ENCODE peak calls at places on chromosome 12, in eight cellular contexts. One of them, this sample, is unnamed.

GRCh38 chr12:116194935-116195431 is 82.5 kb downstream of the MED13L start:
- DNase-seq in astrocyte: no peak
- DNase-seq in HepG2: no peak
- DNase-seq in neural progenitor cell: no peak
- DNase-seq in K562: no peak
- DNase-seq in PC-9: no peak
- DNase-seq in GM23338: no peak
- DNase-seq in fibroblast of lung: no peak
- DNase-seq in this sample: no peak

GRCh38 chr12:114396153-114396868 is 9.6 kb downstream of the TBX5 start:
- DNase-seq in astrocyte: no peak
- DNase-seq in GM23338: peak; percentile 39
- DNase-seq in neural progenitor cell: peak; percentile 84
- DNase-seq in HepG2: no peak
- DNase-seq in fibroblast of lung: peak; percentile 66
- DNase-seq in K562: no peak
- DNase-seq in PC-9: no peak
- DNase-seq in this sample: no peak

GRCh38 chr12:57248934-57249742 is 1.8 kb downstream of the STAC3 start:
- DNase-seq in fibroblast of lung: no peak
- DNase-seq in K562: peak; percentile 71
- DNase-seq in neural progenitor cell: no peak
- DNase-seq in PC-9: no peak
- DNase-seq in GM23338: peak; percentile 34
- DNase-seq in astrocyte: no peak
- DNase-seq in HepG2: no peak
- DNase-seq in this sample: no peak

GRCh38 chr12:123389560-123390351 is 5.8 kb downstream of the KMT5A start:
- DNase-seq in HepG2: peak; percentile 45
- DNase-seq in GM23338: peak; percentile 74
- DNase-seq in fibroblast of lung: no peak
- DNase-seq in astrocyte: no peak
- DNase-seq in K562: peak; percentile 70
- DNase-seq in PC-9: peak; percentile 53
- DNase-seq in neural progenitor cell: peak; percentile 66
- DNase-seq in this sample: peak; percentile 72

GRCh38 chr12:124482901-124483799 is 84.3 kb downstream of the NCOR2 start:
- DNase-seq in astrocyte: no peak
- DNase-seq in PC-9: no peak
- DNase-seq in GM23338: no peak
- DNase-seq in neural progenitor cell: no peak
- DNase-seq in HepG2: no peak
- DNase-seq in fibroblast of lung: no peak
- DNase-seq in K562: no peak
- DNase-seq in this sample: no peak

GRCh38 chr12:93714382-93714781 is 37.2 kb downstream of the CRADD start:
- DNase-seq in GM23338: peak; percentile 29
- DNase-seq in HepG2: no peak
- DNase-seq in PC-9: peak; percentile 50
- DNase-seq in astrocyte: peak; percentile 3
- DNase-seq in fibroblast of lung: no peak
- DNase-seq in neural progenitor cell: peak; percentile 65
- DNase-seq in K562: no peak
- DNase-seq in this sample: no peak

GRCh38 chr12:69984216-69984615 is 159.2 kb downstream of the MYRFL start:
- DNase-seq in neural progenitor cell: no peak
- DNase-seq in GM23338: no peak
- DNase-seq in PC-9: no peak
- DNase-seq in HepG2: no peak
- DNase-seq in fibroblast of lung: no peak
- DNase-seq in K562: no peak
- DNase-seq in astrocyte: no peak
- DNase-seq in this sample: no peak

GRCh38 chr12:118553856-118554504 is 177.6 kb downstream of the SUDS3 start:
- DNase-seq in fibroblast of lung: no peak
- DNase-seq in astrocyte: no peak
- DNase-seq in K562: no peak
- DNase-seq in HepG2: no peak
- DNase-seq in PC-9: no peak
- DNase-seq in neural progenitor cell: no peak
- DNase-seq in GM23338: no peak
- DNase-seq in this sample: no peak

GRCh38 chr12:27974735-27975221 is 2.2 kb upstream of the PTHLH start:
- DNase-seq in astrocyte: no peak
- DNase-seq in PC-9: no peak
- DNase-seq in GM23338: no peak
- DNase-seq in HepG2: no peak
- DNase-seq in fibroblast of lung: no peak
- DNase-seq in K562: no peak
- DNase-seq in neural progenitor cell: peak; percentile 24
- DNase-seq in this sample: no peak

GRCh38 chr12:12558291-12558690 is 4.4 kb downstream of the DUSP16 start:
- DNase-seq in K562: no peak
- DNase-seq in fibroblast of lung: no peak
- DNase-seq in neural progenitor cell: no peak
- DNase-seq in GM23338: no peak
- DNase-seq in HepG2: no peak
- DNase-seq in astrocyte: no peak
- DNase-seq in PC-9: no peak
- DNase-seq in this sample: no peak

GRCh38 chr12:120468846-120469449 is 600 bp downstream of the SRSF9 start:
- DNase-seq in HepG2: no peak
- DNase-seq in K562: peak; percentile 92
- DNase-seq in neural progenitor cell: no peak
- DNase-seq in PC-9: no peak
- DNase-seq in fibroblast of lung: no peak
- DNase-seq in GM23338: no peak
- DNase-seq in astrocyte: no peak
- DNase-seq in this sample: peak; percentile 46

GRCh38 chr12:98885778-98886177 is 240.7 kb downstream of the APAF1 start:
- DNase-seq in HepG2: no peak
- DNase-seq in GM23338: peak; percentile 53
- DNase-seq in neural progenitor cell: no peak
- DNase-seq in K562: no peak
- DNase-seq in fibroblast of lung: no peak
- DNase-seq in PC-9: no peak
- DNase-seq in astrocyte: no peak
- DNase-seq in this sample: no peak

GRCh38 chr12:116700066-116700465 is 37.8 kb downstream of the SPRING1 start:
- DNase-seq in PC-9: no peak
- DNase-seq in GM23338: no peak
- DNase-seq in neural progenitor cell: no peak
- DNase-seq in K562: no peak
- DNase-seq in astrocyte: no peak
- DNase-seq in fibroblast of lung: no peak
- DNase-seq in HepG2: no peak
- DNase-seq in this sample: no peak

GRCh38 chr12:6165418-6165817 is 34.8 kb upstream of the CD9 start:
- DNase-seq in neural progenitor cell: no peak
- DNase-seq in GM23338: no peak
- DNase-seq in PC-9: no peak
- DNase-seq in HepG2: no peak
- DNase-seq in fibroblast of lung: no peak
- DNase-seq in K562: no peak
- DNase-seq in astrocyte: peak; percentile 51
- DNase-seq in this sample: no peak

GRCh38 chr12:19419086-19419485 is 20.2 kb upstream of the AEBP2 start:
- DNase-seq in neural progenitor cell: no peak
- DNase-seq in K562: no peak
- DNase-seq in HepG2: no peak
- DNase-seq in astrocyte: no peak
- DNase-seq in fibroblast of lung: no peak
- DNase-seq in GM23338: no peak
- DNase-seq in PC-9: no peak
- DNase-seq in this sample: no peak

GRCh38 chr12:75452675-75453330 is 27.8 kb upstream of the GLIPR1 start:
- DNase-seq in astrocyte: peak; percentile 70
- DNase-seq in neural progenitor cell: no peak
- DNase-seq in fibroblast of lung: peak; percentile 15
- DNase-seq in GM23338: no peak
- DNase-seq in PC-9: no peak
- DNase-seq in K562: no peak
- DNase-seq in HepG2: no peak
- DNase-seq in this sample: no peak

GRCh38 chr12:121060149-121061001 is 21.3 kb upstream of the OASL start:
- DNase-seq in fibroblast of lung: peak; percentile 54
- DNase-seq in astrocyte: no peak
- DNase-seq in K562: peak; percentile 32
- DNase-seq in GM23338: peak; percentile 96
- DNase-seq in PC-9: no peak
- DNase-seq in HepG2: peak; percentile 63
- DNase-seq in neural progenitor cell: peak; percentile 80
- DNase-seq in this sample: peak; percentile 65

GRCh38 chr12:70962226-70962794 is 41.8 kb upstream of the PTPRR start:
- DNase-seq in neural progenitor cell: no peak
- DNase-seq in GM23338: no peak
- DNase-seq in astrocyte: no peak
- DNase-seq in fibroblast of lung: no peak
- DNase-seq in PC-9: no peak
- DNase-seq in HepG2: no peak
- DNase-seq in K562: no peak
- DNase-seq in this sample: no peak

GRCh38 chr12:3490848-3491382 is at the start of gene PRMT8:
- DNase-seq in HepG2: no peak
- DNase-seq in PC-9: no peak
- DNase-seq in astrocyte: no peak
- DNase-seq in neural progenitor cell: peak; percentile 86
- DNase-seq in GM23338: peak; percentile 81
- DNase-seq in fibroblast of lung: peak; percentile 1
- DNase-seq in K562: no peak
- DNase-seq in this sample: peak; percentile 26
- TF ChIP-seq EZH2 in HepG2: no peak
- TF ChIP-seq EZH2 in PC-9: no peak
- TF ChIP-seq EZH2 in astrocyte: peak; percentile 35
- TF ChIP-seq EZH2 in neural progenitor cell: no peak
- TF ChIP-seq EZH2 in GM23338: no peak
- TF ChIP-seq EZH2 in fibroblast of lung: no peak
- TF ChIP-seq EZH2 in K562: no peak
- TF ChIP-seq EZH2 in this sample: peak; percentile 70

DNA sequence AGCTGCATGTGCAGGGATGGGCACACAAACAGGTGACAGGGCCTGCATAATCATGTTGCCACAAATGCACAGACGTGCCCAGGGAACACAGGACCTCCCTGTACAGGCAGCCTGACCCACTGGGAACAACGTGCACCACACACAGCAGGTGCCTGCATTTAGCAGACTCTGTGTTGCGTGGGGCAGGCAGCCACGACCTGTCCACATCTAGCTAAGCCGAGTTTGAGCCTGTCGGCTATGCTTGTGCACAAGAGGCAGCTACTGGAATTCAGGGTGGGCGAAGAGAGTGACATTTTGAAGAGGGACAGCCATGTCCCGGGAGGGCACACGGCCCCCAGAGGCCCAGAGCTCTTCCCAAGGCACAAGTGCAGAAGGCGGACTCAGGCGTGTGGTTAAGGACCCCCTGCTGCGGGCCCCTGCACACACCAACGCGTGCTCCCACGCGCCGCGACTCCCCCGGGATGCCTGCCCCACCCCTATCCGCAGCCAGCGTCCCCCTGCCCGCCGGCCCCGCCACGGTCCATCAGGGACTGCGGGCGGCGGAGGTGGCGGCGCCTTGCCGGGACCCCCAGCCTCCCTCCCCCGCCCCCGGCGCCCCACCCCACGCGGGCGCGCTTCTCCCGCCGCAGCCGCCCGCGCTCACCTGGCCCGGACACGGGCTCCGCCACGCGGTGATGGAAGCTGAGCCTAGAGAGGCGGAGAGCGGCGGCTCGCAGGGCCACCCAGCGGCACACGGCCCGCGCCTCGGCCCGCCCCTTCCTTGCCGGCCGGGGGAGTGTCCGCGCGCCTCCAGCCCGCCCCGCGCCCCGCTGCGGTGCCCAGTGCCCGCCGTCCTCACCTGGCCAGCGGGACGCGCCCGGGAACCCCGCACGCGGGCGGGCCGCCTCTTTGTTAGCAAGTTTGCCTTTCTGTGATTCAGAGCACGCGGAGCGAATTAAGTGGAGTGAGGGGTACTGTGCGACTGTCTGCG is 125.3 kb upstream of the PRMT8 start:
- DNase-seq in GM23338: peak; percentile 74
- DNase-seq in neural progenitor cell: peak; percentile 80
- DNase-seq in HepG2: no peak
- DNase-seq in fibroblast of lung: no peak
- DNase-seq in K562: no peak
- DNase-seq in astrocyte: no peak
- DNase-seq in PC-9: no peak
- DNase-seq in this sample: peak; percentile 64
- TF ChIP-seq EZH2 in GM23338: peak; percentile 27
- TF ChIP-seq EZH2 in neural progenitor cell: peak; percentile 69
- TF ChIP-seq EZH2 in HepG2: no peak
- TF ChIP-seq EZH2 in fibroblast of lung: peak; percentile 90
- TF ChIP-seq EZH2 in K562: no peak
- TF ChIP-seq EZH2 in astrocyte: peak; percentile 67
- TF ChIP-seq EZH2 in PC-9: no peak
- TF ChIP-seq EZH2 in this sample: peak; percentile 28

GRCh38 chr12:49089831-49090773 is 4.5 kb downstream of the DHH start:
- DNase-seq in GM23338: peak; percentile 64
- DNase-seq in neural progenitor cell: peak; percentile 74
- DNase-seq in astrocyte: peak; percentile 32
- DNase-seq in K562: peak; percentile 54
- DNase-seq in HepG2: no peak
- DNase-seq in fibroblast of lung: peak; percentile 36
- DNase-seq in PC-9: no peak
- DNase-seq in this sample: peak; percentile 32
- TF ChIP-seq EZH2 in GM23338: peak; percentile 93
- TF ChIP-seq EZH2 in neural progenitor cell: peak; percentile 99
- TF ChIP-seq EZH2 in astrocyte: peak; percentile 63
- TF ChIP-seq EZH2 in K562: no peak
- TF ChIP-seq EZH2 in HepG2: peak; percentile 30
- TF ChIP-seq EZH2 in fibroblast of lung: no peak
- TF ChIP-seq EZH2 in PC-9: no peak
- TF ChIP-seq EZH2 in this sample: peak; percentile 91

GRCh38 chr12:138898-139534 is 72.4 kb downstream of the IQSEC3 start:
- DNase-seq in K562: no peak
- DNase-seq in HepG2: no peak
- DNase-seq in GM23338: peak; percentile 62
- DNase-seq in astrocyte: peak; percentile 7
- DNase-seq in PC-9: no peak
- DNase-seq in neural progenitor cell: peak; percentile 46
- DNase-seq in fibroblast of lung: peak; percentile 4
- DNase-seq in this sample: no peak

GRCh38 chr12:138171-138897 is 71.8 kb downstream of the IQSEC3 start:
- DNase-seq in K562: no peak
- DNase-seq in HepG2: no peak
- DNase-seq in PC-9: no peak
- DNase-seq in fibroblast of lung: no peak
- DNase-seq in astrocyte: no peak
- DNase-seq in neural progenitor cell: no peak
- DNase-seq in GM23338: peak; percentile 48
- DNase-seq in this sample: no peak

GRCh38 chr12:143964-144649 is 69.8 kb downstream of the SLC6A12 start:
- DNase-seq in GM23338: peak; percentile 40
- DNase-seq in fibroblast of lung: no peak
- DNase-seq in astrocyte: peak; percentile 17
- DNase-seq in K562: no peak
- DNase-seq in PC-9: no peak
- DNase-seq in HepG2: peak; percentile 62
- DNase-seq in neural progenitor cell: peak; percentile 42
- DNase-seq in this sample: peak; percentile 87

GRCh38 chr12:135127-135526 is 68.6 kb downstream of the IQSEC3 start:
- DNase-seq in fibroblast of lung: no peak
- DNase-seq in astrocyte: no peak
- DNase-seq in K562: no peak
- DNase-seq in GM23338: no peak
- DNase-seq in neural progenitor cell: no peak
- DNase-seq in HepG2: no peak
- DNase-seq in PC-9: no peak
- DNase-seq in this sample: no peak

GRCh38 chr12:139585-139984 is 73.0 kb downstream of the IQSEC3 start:
- DNase-seq in K562: no peak
- DNase-seq in HepG2: no peak
- DNase-seq in astrocyte: no peak
- DNase-seq in fibroblast of lung: peak; percentile 1
- DNase-seq in GM23338: peak; percentile 66
- DNase-seq in neural progenitor cell: peak; percentile 69
- DNase-seq in PC-9: no peak
- DNase-seq in this sample: peak; percentile 70
- TF ChIP-seq EZH2 in K562: no peak
- TF ChIP-seq EZH2 in HepG2: no peak
- TF ChIP-seq EZH2 in astrocyte: no peak
- TF ChIP-seq EZH2 in fibroblast of lung: no peak
- TF ChIP-seq EZH2 in GM23338: peak; percentile 34
- TF ChIP-seq EZH2 in neural progenitor cell: no peak
- TF ChIP-seq EZH2 in PC-9: no peak
- TF ChIP-seq EZH2 in this sample: no peak

This sample was measured in hepatocyte.